ENCODE peak calls at places on chromosomes 7 and 10, in eight cellular contexts. B, M, D, Z, J, V, T and P are unnamed samples.
A peak's percentile ranks its signal among the peaks of the same experiment; 100 is the strongest.

GRCh38 chr7:45682836-45683555 is 108.8 kb downstream of the ADCY1 start:
- DNase-seq in B (no peak), M (no peak), D (no peak), Z (no peak), J (no peak), V (no peak), T (no peak), P (peak; percentile 38)

GRCh38 chr7:44489955-44490350 is 505 bp downstream of the NUDCD3 start:
- DNase-seq in B (no peak), M (peak; percentile 44), D (peak; percentile 39), Z (peak; percentile 34), J (no peak), V (peak; percentile 10), T (peak; percentile 25), P (peak; percentile 9)

GRCh38 chr10:43250625-43250924 is 16.3 kb downstream of the RASGEF1A start:
- DNase-seq in B (no peak), M (peak; percentile 1), D (no peak), Z (no peak), J (no peak), V (no peak), T (no peak), P (peak; percentile 8)

GRCh38 chr7:15407910-15408309 is 153.9 kb downstream of the AGMO start:
- DNase-seq in B (no peak), M (no peak), D (no peak), Z (no peak), J (no peak), V (no peak), T (no peak), P (no peak)

GRCh38 chr10:88184543-88185297 is 321.3 kb downstream of the PTEN start:
- DNase-seq in B (no peak), M (no peak), D (no peak), Z (no peak), J (no peak), V (no peak), T (no peak), P (no peak)

GRCh38 chr10:132065491-132066105 is at the start of gene JAKMIP3:
- DNase-seq in B (peak; percentile 54), M (no peak), D (peak; percentile 84), Z (peak; percentile 83), J (peak; percentile 29), V (peak; percentile 93), T (peak; percentile 96), P (peak; percentile 83)

GRCh38 chr10:24219963-24220362 is 11.0 kb downstream of the KIAA1217 start:
- DNase-seq in B (no peak), M (no peak), D (no peak), Z (no peak), J (no peak), V (no peak), T (no peak), P (no peak)

GRCh38 chr7:55158541-55158940 is 139.7 kb downstream of the EGFR start:
- DNase-seq in B (no peak), M (no peak), D (no peak), Z (no peak), J (no peak), V (peak; percentile 53), T (peak; percentile 69), P (no peak)

GRCh38 chr7:451255-452229 is 68.1 kb downstream of the PDGFA start:
- DNase-seq in B (no peak), M (no peak), D (no peak), Z (no peak), J (no peak), V (no peak), T (no peak), P (no peak)

GRCh38 chr10:100019824-100020160 is 10.0 kb upstream of the DNMBP start:
- DNase-seq in B (no peak), M (no peak), D (no peak), Z (peak; percentile 83), J (no peak), V (no peak), T (no peak), P (no peak)
- TF ChIP-seq CTCF in B (no peak), M (no peak), D (no peak), Z (no peak), J (no peak), V (peak; percentile 53), T (no peak), P (no peak)

GRCh38 chr7:135509589-135509838 is 388 bp downstream of the CNOT4 start:
- DNase-seq in B (no peak), M (no peak), D (no peak), Z (no peak), J (no peak), V (no peak), T (peak; percentile 49), P (no peak)
- TF ChIP-seq CTCF in B (no peak), M (no peak), D (no peak), Z (no peak), J (no peak), V (no peak), T (no peak), P (no peak)

GRCh38 chr7:66576646-66577045 is 52.0 kb upstream of the KCTD7 start:
- DNase-seq in B (no peak), M (no peak), D (no peak), Z (no peak), J (no peak), V (no peak), T (no peak), P (peak; percentile 47)
- TF ChIP-seq CTCF in B (no peak), M (no peak), D (no peak), Z (no peak), J (no peak), V (no peak), T (no peak), P (no peak)

GRCh38 chr7:151864081-151864480 is 12.8 kb downstream of the PRKAG2 start:
- DNase-seq in B (no peak), M (no peak), D (no peak), Z (no peak), J (no peak), V (no peak), T (no peak), P (no peak)
- TF ChIP-seq CTCF in B (no peak), M (no peak), D (no peak), Z (no peak), J (no peak), V (no peak), T (no peak), P (no peak)

GRCh38 chr7:26180792-26181198 is 19.8 kb downstream of the HNRNPA2B1 start:
- DNase-seq in B (no peak), M (no peak), D (no peak), Z (no peak), J (no peak), V (no peak), T (no peak), P (no peak)
- TF ChIP-seq CTCF in B (no peak), M (no peak), D (no peak), Z (no peak), J (no peak), V (no peak), T (no peak), P (no peak)

DNA sequence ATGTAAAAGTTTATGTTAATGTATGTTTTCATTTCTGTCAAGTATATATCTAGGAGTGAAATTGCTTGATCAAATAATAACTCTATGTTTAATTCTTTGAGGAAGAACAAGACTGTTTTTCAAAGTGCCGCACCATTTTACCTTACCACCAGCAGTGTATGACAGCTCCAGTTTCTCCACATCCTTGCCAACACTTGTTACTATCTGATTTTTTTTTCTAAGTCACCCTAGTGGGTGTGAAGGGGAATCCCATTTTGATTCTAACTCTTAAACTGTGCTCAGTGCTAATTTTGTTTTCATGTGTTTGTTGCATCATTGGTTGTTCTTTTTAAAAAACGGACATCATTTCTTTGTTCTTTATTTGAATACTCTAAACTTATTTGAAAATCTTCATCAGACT is 120.2 kb upstream of the CDK6 start:
- DNase-seq in B (no peak), M (no peak), D (no peak), Z (no peak), J (no peak), V (no peak), T (no peak), P (no peak)
- TF ChIP-seq CTCF in B (no peak), M (no peak), D (no peak), Z (no peak), J (no peak), V (no peak), T (no peak), P (no peak)

GRCh38 chr7:121605297-121605640 is 209.2 kb upstream of the FAM3C start:
- DNase-seq in B (no peak), M (no peak), D (peak; percentile 5), Z (no peak), J (no peak), V (peak; percentile 45), T (peak; percentile 6), P (no peak)
- TF ChIP-seq CTCF in B (no peak), M (no peak), D (peak; percentile 65), Z (no peak), J (no peak), V (peak; percentile 44), T (peak; percentile 21), P (no peak)

GRCh38 chr7:89761173-89761572 is 393.1 kb upstream of the STEAP1 start:
- DNase-seq in B (no peak), M (no peak), D (no peak), Z (no peak), J (no peak), V (no peak), T (no peak), P (no peak)

GRCh38 chr7:89760690-89761089 is 393.6 kb upstream of the STEAP1 start:
- DNase-seq in B (no peak), M (no peak), D (no peak), Z (no peak), J (no peak), V (no peak), T (no peak), P (no peak)

GRCh38 chr7:89757910-89758309 is 396.4 kb upstream of the STEAP1 start:
- DNase-seq in B (no peak), M (no peak), D (no peak), Z (no peak), J (no peak), V (no peak), T (no peak), P (no peak)
- TF ChIP-seq CTCF in B (no peak), M (no peak), D (no peak), Z (no peak), J (no peak), V (no peak), T (no peak), P (no peak)

GRCh38 chr7:134435161-134435920 is 23.6 kb downstream of the AKR1B1 start:
- DNase-seq in B (no peak), M (no peak), D (peak; percentile 25), Z (no peak), J (no peak), V (peak; percentile 46), T (peak; percentile 81), P (no peak)
- TF ChIP-seq CTCF in B (no peak), M (no peak), D (no peak), Z (no peak), J (no peak), V (no peak), T (no peak), P (no peak)